ENCODE peak calls at places on chromosomes 12 and 14, in five cellular contexts. Y is upper lobe of right lung, W is mammary epithelial cell, E is sigmoid colon, Z is left ventricle myocardium inferior. O is an unnamed sample.

GRCh38 chr12:80192087-80192486 is 92.8 kb downstream of the OTOGL start:
- DNase-seq in Y (no peak), W (no peak), E (no peak), Z (no peak), O (no peak)

GRCh38 chr12:81021834-81022233 is 56.0 kb upstream of the ACSS3 start:
- DNase-seq in Y (no peak), W (no peak), E (no peak), Z (no peak), O (no peak)

GRCh38 chr14:66709292-66709691 is 201.3 kb downstream of the GPHN start:
- DNase-seq in Y (no peak), W (peak; percentile 72), E (no peak), Z (no peak), O (no peak)

GRCh38 chr12:70733385-70733784 is 96.2 kb upstream of the PTPRB start:
- DNase-seq in Y (no peak), W (peak; percentile 60), E (no peak), Z (no peak), O (no peak)

GRCh38 chr12:81639196-81639595 is 120.0 kb downstream of the PPFIA2 start:
- DNase-seq in Y (no peak), W (peak; percentile 3), E (no peak), Z (no peak), O (no peak)

GRCh38 chr12:115203661-115204060 is 519.7 kb upstream of the TBX3 start:
- DNase-seq in Y (no peak), W (no peak), E (no peak), Z (no peak), O (no peak)

GRCh38 chr14:77369280-77369679 is 7.6 kb downstream of the TMED8 start:
- DNase-seq in Y (no peak), W (no peak), E (no peak), Z (no peak), O (no peak)

GRCh38 chr12:84070311-84070710 is 842.3 kb downstream of the SLC6A15 start:
- DNase-seq in Y (no peak), W (no peak), E (peak; percentile 86), Z (no peak), O (no peak)

GRCh38 chr12:34335819-34336262 is 313.5 kb downstream of the ALG10 start:
- DNase-seq in Y (no peak), W (no peak), E (no peak), Z (no peak), O (no peak)

GRCh38 chr12:132954471-132955048 is 1.5 kb downstream of the ZNF605 start:
- DNase-seq in Y (no peak), W (no peak), E (no peak), Z (no peak), O (no peak)

GRCh38 chr12:55922126-55922525 is 5.6 kb downstream of the PYM1 start:
- DNase-seq in Y (no peak), W (no peak), E (no peak), Z (no peak), O (no peak)

GRCh38 chr14:64612021-64612380 is 62.2 kb downstream of the PPP1R36 start:
- DNase-seq in Y (no peak), W (no peak), E (no peak), Z (no peak), O (no peak)

GRCh38 chr14:65377576-65377975 is 35.0 kb upstream of the FUT8 start:
- DNase-seq in Y (no peak), W (no peak), E (no peak), Z (no peak), O (no peak)

GRCh38 chr12:99444859-99445316 is 202.7 kb upstream of the GARIN6 start:
- DNase-seq in Y (no peak), W (peak; percentile 0), E (no peak), Z (no peak), O (no peak)

GRCh38 chr12:913919-914718 is 35.4 kb downstream of the RAD52 start:
- DNase-seq in Y (no peak), W (peak; percentile 76), E (no peak), Z (no peak), O (no peak)

GRCh38 chr12:28640519-28640918 is 450.3 kb downstream of the CCDC91 start:
- DNase-seq in Y (no peak), W (no peak), E (no peak), Z (no peak), O (no peak)

GRCh38 chr12:106907411-106907810 is 48.3 kb upstream of the TMEM263 start:
- DNase-seq in Y (no peak), W (no peak), E (no peak), Z (no peak), O (no peak)

GRCh38 chr12:90333939-90334338 is 621.0 kb downstream of the CCER1 start:
- DNase-seq in Y (no peak), W (peak; percentile 51), E (no peak), Z (no peak), O (no peak)

GRCh38 chr14:51357250-51357649 is 117.2 kb downstream of the TMX1 start:
- DNase-seq in Y (no peak), W (peak; percentile 55), E (no peak), Z (no peak), O (no peak)

GRCh38 chr14:89650077-89650978 is 233.3 kb upstream of the FOXN3 start:
- DNase-seq in Y (no peak), W (no peak), E (no peak), Z (no peak), O (no peak)

GRCh38 chr14:57085801-57086200 is 182.9 kb downstream of the EXOC5 start:
- DNase-seq in Y (no peak), W (peak; percentile 16), E (no peak), Z (no peak), O (no peak)

GRCh38 chr14:58533417-58533816 is 104.3 kb upstream of the DACT1 start:
- DNase-seq in Y (no peak), W (no peak), E (no peak), Z (no peak), O (no peak)

GRCh38 chr14:104370256-104370870 is 209.2 kb upstream of the C14orf180 start:
- DNase-seq in Y (no peak), W (no peak), E (no peak), Z (no peak), O (no peak)

GRCh38 chr14:59160492-59160891 is 28.0 kb upstream of the DAAM1 start:
- DNase-seq in Y (no peak), W (no peak), E (no peak), Z (no peak), O (no peak)

GRCh38 chr14:74018029-74018703 is 922 bp downstream of the ENTPD5 start:
- DNase-seq in Y (no peak), W (peak; percentile 82), E (no peak), Z (no peak), O (no peak)

GRCh38 chr12:116708826-116709756 is 28.8 kb downstream of the SPRING1 start:
- DNase-seq in Y (no peak), W (peak; percentile 46), E (no peak), Z (peak; percentile 37), O (no peak)

GRCh38 chr12:95848575-95849388 is 10.0 kb upstream of the SNRPF start:
- DNase-seq in Y (no peak), W (peak; percentile 23), E (no peak), Z (no peak), O (no peak)

GRCh38 chr14:85811340-85811739 is 281.4 kb downstream of the FLRT2 start:
- DNase-seq in Y (no peak), W (no peak), E (no peak), Z (no peak), O (no peak)

GRCh38 chr12:6551063-6551461 is 4.8 kb downstream of the IFFO1 start:
- DNase-seq in Y (no peak), W (no peak), E (peak; percentile 88), Z (peak; percentile 82), O (peak; percentile 89)

GRCh38 chr12:112239881-112240280 is 114.5 kb downstream of the TRAFD1 start:
- DNase-seq in Y (no peak), W (no peak), E (no peak), Z (no peak), O (no peak)

GRCh38 chr12:105954891-105955607 is 183.7 kb downstream of the NUAK1 start:
- DNase-seq in Y (no peak), W (peak; percentile 69), E (no peak), Z (no peak), O (peak; percentile 28)

GRCh38 chr14:22976620-22977433 is 5.5 kb downstream of the AJUBA start:
- DNase-seq in Y (no peak), W (peak; percentile 27), E (no peak), Z (no peak), O (no peak)

GRCh38 chr12:27561535-27562350 is 37.7 kb downstream of the PPFIBP1 start:
- DNase-seq in Y (no peak), W (no peak), E (no peak), Z (no peak), O (no peak)

GRCh38 chr12:31819427-31819826 is 90.6 kb upstream of the AMN1 start:
- DNase-seq in Y (no peak), W (no peak), E (no peak), Z (no peak), O (no peak)

GRCh38 chr12:48980953-48981756 is 3.0 kb downstream of the WNT1 start:
- DNase-seq in Y (peak; percentile 76), W (no peak), E (no peak), Z (no peak), O (no peak)

GRCh38 chr14:65840118-65840751 is 427.7 kb downstream of the FUT8 start:
- DNase-seq in Y (no peak), W (no peak), E (no peak), Z (no peak), O (no peak)

GRCh38 chr14:61322011-61322798 is 826 bp downstream of the PRKCH start:
- DNase-seq in Y (peak; percentile 88), W (peak; percentile 89), E (peak; percentile 75), Z (peak; percentile 55), O (no peak)

GRCh38 chr12:26116829-26117228 is 8.0 kb downstream of the BHLHE41 start:
- DNase-seq in Y (no peak), W (peak; percentile 50), E (no peak), Z (no peak), O (no peak)

GRCh38 chr12:108801736-108802665 is 55.4 kb downstream of the SSH1 start:
- DNase-seq in Y (no peak), W (no peak), E (peak; percentile 89), Z (peak; percentile 49), O (no peak)

GRCh38 chr12:108799528-108800243 is 57.7 kb downstream of the SSH1 start:
- DNase-seq in Y (no peak), W (no peak), E (no peak), Z (no peak), O (no peak)

GRCh38 chr12:108797677-108798076 is 59.7 kb downstream of the SSH1 start:
- DNase-seq in Y (no peak), W (no peak), E (no peak), Z (no peak), O (no peak)

GRCh38 chr12:108800591-108800990 is 56.8 kb downstream of the SSH1 start:
- DNase-seq in Y (no peak), W (no peak), E (no peak), Z (no peak), O (no peak)

GRCh38 chr12:108798551-108799221 is 58.7 kb downstream of the SSH1 start:
- DNase-seq in Y (no peak), W (peak; percentile 23), E (peak; percentile 95), Z (no peak), O (no peak)
- H3K27ac ChIP-seq in Y (no peak overlapping the region), W (no peak overlapping the region), E (peak overlapping the region; percentile 91), Z (peak overlapping the region; percentile 92), O (peak overlapping the region; percentile 88)

GRCh38 chr14:94540031-94540794 is 21.0 kb upstream of the SERPINA4 start:
- DNase-seq in Y (no peak), W (no peak), E (no peak), Z (no peak), O (no peak)
- H3K4me3 ChIP-seq in Y (no peak overlapping the region), W (no peak overlapping the region), E (no peak overlapping the region), Z (no peak overlapping the region), O (no peak overlapping the region)

GRCh38 chr14:55434805-55435174 is 5.6 kb downstream of the TBPL2 start:
- DNase-seq in Y (no peak), W (no peak), E (no peak), Z (no peak), O (no peak)
- H3K27ac ChIP-seq in Y (no peak overlapping the region), W (no peak overlapping the region), E (no peak overlapping the region), Z (no peak overlapping the region), O (no peak overlapping the region)

GRCh38 chr12:3365416-3366385 is 125.3 kb upstream of the PRMT8 start:
- DNase-seq in Y (no peak), W (peak; percentile 53), E (no peak), Z (peak; percentile 30), O (peak; percentile 64)
- H3K4me3 ChIP-seq in Y (no peak overlapping the region), W (peak overlapping the region; percentile 71), E (peak overlapping the region; percentile 44), Z (peak overlapping the region; percentile 59), O (peak overlapping the region; percentile 71)